ENCODE peak calls at places on chromosomes 2 and 18, in six cellular contexts. One of them, this sample, is unnamed.

GRCh38 chr2:179270689-179271088 is 6.1 kb upstream of the SESTD1 start:
- DNase-seq in breast epithelium: no peak
- DNase-seq in GM23248: no peak
- DNase-seq in HFF-Myc: no peak
- DNase-seq in body of pancreas: no peak
- DNase-seq in GM12865: no peak
- DNase-seq in this sample: no peak

GRCh38 chr2:204550738-204551137 is 5.5 kb downstream of the PARD3B start:
- DNase-seq in body of pancreas: no peak
- DNase-seq in GM23248: peak
- DNase-seq in GM12865: no peak
- DNase-seq in HFF-Myc: no peak
- DNase-seq in breast epithelium: no peak
- DNase-seq in this sample: no peak

GRCh38 chr18:35041752-35042379 is 653 bp downstream of the MAPRE2 start:
- DNase-seq in breast epithelium: no peak
- DNase-seq in GM23248: peak
- DNase-seq in GM12865: peak
- DNase-seq in HFF-Myc: no peak
- DNase-seq in body of pancreas: no peak
- DNase-seq in this sample: peak

GRCh38 chr2:230537531-230537976 is 121.6 kb downstream of the SP100 start:
- DNase-seq in GM12865: peak
- DNase-seq in GM23248: no peak
- DNase-seq in breast epithelium: no peak
- DNase-seq in HFF-Myc: no peak
- DNase-seq in body of pancreas: no peak
- DNase-seq in this sample: no peak

GRCh38 chr2:112839407-112840067 is 3.0 kb upstream of the IL1B start:
- DNase-seq in breast epithelium: no peak
- DNase-seq in HFF-Myc: no peak
- DNase-seq in GM23248: peak
- DNase-seq in body of pancreas: no peak
- DNase-seq in GM12865: no peak
- DNase-seq in this sample: no peak

GRCh38 chr2:65380243-65380642 is 52.2 kb downstream of the SPRED2 start:
- DNase-seq in body of pancreas: no peak
- DNase-seq in HFF-Myc: no peak
- DNase-seq in GM12865: no peak
- DNase-seq in GM23248: peak
- DNase-seq in breast epithelium: no peak
- DNase-seq in this sample: no peak

GRCh38 chr2:158125756-158126498 is 24.3 kb downstream of the UPP2 start:
- DNase-seq in GM12865: no peak
- DNase-seq in body of pancreas: no peak
- DNase-seq in GM23248: no peak
- DNase-seq in breast epithelium: no peak
- DNase-seq in HFF-Myc: no peak
- DNase-seq in this sample: no peak

GRCh38 chr2:10775036-10775780 is 37.4 kb downstream of the PDIA6 start:
- DNase-seq in body of pancreas: no peak
- DNase-seq in HFF-Myc: no peak
- DNase-seq in GM12865: no peak
- DNase-seq in GM23248: no peak
- DNase-seq in breast epithelium: no peak
- DNase-seq in this sample: peak

GRCh38 chr2:39142904-39143617 is 22.2 kb upstream of the SOS1 start:
- DNase-seq in GM23248: no peak
- DNase-seq in GM12865: no peak
- DNase-seq in HFF-Myc: no peak
- DNase-seq in body of pancreas: no peak
- DNase-seq in breast epithelium: no peak
- DNase-seq in this sample: no peak

GRCh38 chr18:59954746-59955145 is 55.0 kb downstream of the PMAIP1 start:
- DNase-seq in body of pancreas: no peak
- DNase-seq in GM12865: no peak
- DNase-seq in GM23248: peak
- DNase-seq in breast epithelium: no peak
- DNase-seq in HFF-Myc: peak
- DNase-seq in this sample: no peak

GRCh38 chr2:84515788-84516187 is 510 bp upstream of the DNAH6 start:
- DNase-seq in GM12865: no peak
- DNase-seq in HFF-Myc: no peak
- DNase-seq in body of pancreas: no peak
- DNase-seq in GM23248: no peak
- DNase-seq in breast epithelium: no peak
- DNase-seq in this sample: no peak
- H3K4me3 ChIP-seq in GM12865: no peak
- H3K4me3 ChIP-seq in HFF-Myc: peak
- H3K4me3 ChIP-seq in body of pancreas: no peak
- H3K4me3 ChIP-seq in GM23248: peak
- H3K4me3 ChIP-seq in breast epithelium: peak
- H3K4me3 ChIP-seq in this sample: peak

DNA sequence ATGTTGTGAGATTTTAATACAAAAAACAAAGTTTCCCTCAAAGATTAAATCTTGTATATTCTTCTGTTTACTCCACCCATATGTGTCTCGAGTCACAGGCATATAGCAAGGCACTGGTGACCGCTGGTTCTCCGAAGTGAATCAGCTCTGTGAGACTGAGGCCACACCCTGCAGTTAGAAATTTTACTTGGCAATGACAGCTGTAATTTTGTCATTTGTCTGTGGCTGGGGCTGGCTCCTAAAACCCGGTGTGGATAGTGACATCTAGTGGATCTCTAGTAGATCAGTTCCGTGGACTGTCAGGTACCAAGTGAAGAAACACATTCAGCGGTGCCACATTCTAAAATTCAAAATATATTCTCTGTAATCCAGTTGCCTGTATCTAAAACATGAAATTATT is 278.0 kb downstream of the NEDD4L start:
- DNase-seq in HFF-Myc: peak
- DNase-seq in breast epithelium: no peak
- DNase-seq in GM23248: peak
- DNase-seq in GM12865: peak
- DNase-seq in body of pancreas: peak
- DNase-seq in this sample: peak
- H3K4me3 ChIP-seq in HFF-Myc: no peak
- H3K4me3 ChIP-seq in breast epithelium: no peak
- H3K4me3 ChIP-seq in GM23248: peak
- H3K4me3 ChIP-seq in GM12865: no peak
- H3K4me3 ChIP-seq in body of pancreas: no peak
- H3K4me3 ChIP-seq in this sample: no peak

GRCh38 chr2:121263996-121264715 is 20.8 kb downstream of the TFCP2L1 start:
- DNase-seq in breast epithelium: no peak
- DNase-seq in GM12865: no peak
- DNase-seq in GM23248: no peak
- DNase-seq in HFF-Myc: no peak
- DNase-seq in body of pancreas: no peak
- DNase-seq in this sample: no peak
- H3K4me3 ChIP-seq in breast epithelium: no peak
- H3K4me3 ChIP-seq in GM12865: no peak
- H3K4me3 ChIP-seq in GM23248: no peak
- H3K4me3 ChIP-seq in HFF-Myc: no peak
- H3K4me3 ChIP-seq in body of pancreas: no peak
- H3K4me3 ChIP-seq in this sample: no peak

GRCh38 chr2:147468963-147469362 is 375.9 kb upstream of the ACVR2A start:
- DNase-seq in breast epithelium: no peak
- DNase-seq in body of pancreas: no peak
- DNase-seq in GM23248: no peak
- DNase-seq in HFF-Myc: no peak
- DNase-seq in GM12865: no peak
- DNase-seq in this sample: no peak

GRCh38 chr2:147468349-147468748 is 376.5 kb upstream of the ACVR2A start:
- DNase-seq in body of pancreas: no peak
- DNase-seq in breast epithelium: no peak
- DNase-seq in HFF-Myc: no peak
- DNase-seq in GM23248: no peak
- DNase-seq in GM12865: no peak
- DNase-seq in this sample: no peak

GRCh38 chr2:147467441-147467840 is 377.4 kb upstream of the ACVR2A start:
- DNase-seq in GM12865: no peak
- DNase-seq in GM23248: no peak
- DNase-seq in HFF-Myc: no peak
- DNase-seq in body of pancreas: no peak
- DNase-seq in breast epithelium: no peak
- DNase-seq in this sample: no peak

GRCh38 chr2:147471126-147471525 is 373.7 kb upstream of the ACVR2A start:
- DNase-seq in GM23248: no peak
- DNase-seq in breast epithelium: no peak
- DNase-seq in GM12865: no peak
- DNase-seq in HFF-Myc: no peak
- DNase-seq in body of pancreas: no peak
- DNase-seq in this sample: no peak

GRCh38 chr2:147469471-147469870 is 375.4 kb upstream of the ACVR2A start:
- DNase-seq in GM12865: no peak
- DNase-seq in body of pancreas: no peak
- DNase-seq in GM23248: no peak
- DNase-seq in HFF-Myc: no peak
- DNase-seq in breast epithelium: no peak
- DNase-seq in this sample: no peak
- H3K4me3 ChIP-seq in GM12865: no peak
- H3K4me3 ChIP-seq in body of pancreas: no peak
- H3K4me3 ChIP-seq in GM23248: no peak
- H3K4me3 ChIP-seq in HFF-Myc: no peak
- H3K4me3 ChIP-seq in breast epithelium: no peak
- H3K4me3 ChIP-seq in this sample: no peak

GRCh38 chr2:122750095-122750494 is 994.6 kb downstream of the TSN start:
- DNase-seq in GM12865: no peak
- DNase-seq in breast epithelium: no peak
- DNase-seq in body of pancreas: no peak
- DNase-seq in HFF-Myc: no peak
- DNase-seq in GM23248: no peak
- DNase-seq in this sample: no peak
- H3K4me3 ChIP-seq in GM12865: no peak
- H3K4me3 ChIP-seq in breast epithelium: no peak
- H3K4me3 ChIP-seq in body of pancreas: no peak
- H3K4me3 ChIP-seq in HFF-Myc: no peak
- H3K4me3 ChIP-seq in GM23248: no peak
- H3K4me3 ChIP-seq in this sample: no peak

GRCh38 chr2:176117823-176118376 is 1.3 kb downstream of the HOXD10 start:
- DNase-seq in breast epithelium: no peak
- DNase-seq in GM12865: no peak
- DNase-seq in body of pancreas: no peak
- DNase-seq in HFF-Myc: no peak
- DNase-seq in GM23248: no peak
- DNase-seq in this sample: no peak
- H3K4me3 ChIP-seq in breast epithelium: peak
- H3K4me3 ChIP-seq in GM12865: no peak
- H3K4me3 ChIP-seq in body of pancreas: no peak
- H3K4me3 ChIP-seq in HFF-Myc: no peak
- H3K4me3 ChIP-seq in GM23248: no peak
- H3K4me3 ChIP-seq in this sample: no peak

DNA sequence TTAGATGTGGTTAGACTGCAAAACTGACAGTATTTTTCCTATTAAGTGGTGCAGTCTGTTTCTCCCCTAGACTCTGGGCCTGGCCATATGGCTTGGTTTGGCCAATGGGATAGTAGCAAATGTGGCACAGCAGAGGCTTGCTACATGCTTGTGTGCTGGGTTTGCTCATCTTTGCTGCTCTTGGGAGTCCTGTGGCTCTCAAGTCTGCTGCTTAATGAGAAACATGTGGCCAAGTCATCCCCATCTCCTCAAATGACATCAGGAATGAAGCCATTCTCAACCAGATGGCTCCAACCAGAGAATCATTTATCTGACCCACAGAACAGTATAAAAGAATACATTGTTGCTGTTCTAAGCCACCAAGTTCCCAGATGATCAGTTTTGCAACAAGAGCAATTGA is 57.1 kb upstream of the PAX3 start:
- DNase-seq in GM12865: no peak
- DNase-seq in body of pancreas: no peak
- DNase-seq in breast epithelium: no peak
- DNase-seq in GM23248: no peak
- DNase-seq in HFF-Myc: peak
- DNase-seq in this sample: no peak
- H3K4me3 ChIP-seq in GM12865: no peak
- H3K4me3 ChIP-seq in body of pancreas: no peak
- H3K4me3 ChIP-seq in breast epithelium: no peak
- H3K4me3 ChIP-seq in GM23248: no peak
- H3K4me3 ChIP-seq in HFF-Myc: no peak
- H3K4me3 ChIP-seq in this sample: no peak

GRCh38 chr2:133726906-133727305 is 158.6 kb upstream of the NCKAP5 start:
- DNase-seq in GM12865: no peak
- DNase-seq in body of pancreas: no peak
- DNase-seq in HFF-Myc: no peak
- DNase-seq in GM23248: peak
- DNase-seq in breast epithelium: no peak
- DNase-seq in this sample: no peak
- H3K4me3 ChIP-seq in GM12865: peak
- H3K4me3 ChIP-seq in body of pancreas: no peak
- H3K4me3 ChIP-seq in HFF-Myc: no peak
- H3K4me3 ChIP-seq in GM23248: peak
- H3K4me3 ChIP-seq in breast epithelium: peak
- H3K4me3 ChIP-seq in this sample: no peak